ENCODE peak calls at places on chromosomes 1 and 21, in nine cellular contexts. O is body of pancreas; B is colonic mucosa; Q is heart left ventricle; E is AG04450; S is neuronal stem cell; G is ascending aorta; N is iPS DF 6.9; M is naive thymus-derived CD4-positive, alpha-beta T cell. C is an unnamed sample.

GRCh38 chr21:42750737-42751530 is 97.5 kb downstream of the PDE9A start:
- DNase-seq in O (no peak), B (no peak), Q (no peak), E (no peak), S (no peak), G (no peak), N (no peak), M (no peak), C (no peak)

GRCh38 chr1:12333036-12333785 is 103.4 kb downstream of the VPS13D start:
- DNase-seq in O (peak; percentile 82), B (no peak), Q (no peak), E (no peak), S (no peak), G (no peak), N (no peak), M (no peak), C (no peak)

GRCh38 chr1:229028987-229029550 is 241.8 kb upstream of the RAB4A start:
- DNase-seq in O (no peak), B (no peak), Q (no peak), E (no peak), S (no peak), G (no peak), N (no peak), M (no peak), C (no peak)

GRCh38 chr1:154962795-154963330 is 1.3 kb upstream of the PYGO2 start:
- DNase-seq in O (no peak), B (no peak), Q (no peak), E (no peak), S (no peak), G (no peak), N (no peak), M (no peak), C (no peak)

GRCh38 chr1:243745361-243745760 is 104.7 kb downstream of the AKT3 start:
- DNase-seq in O (no peak), B (no peak), Q (no peak), E (no peak), S (no peak), G (no peak), N (no peak), M (no peak), C (no peak)

GRCh38 chr1:11070876-11071275 is 11.1 kb upstream of the SRM start:
- DNase-seq in O (no peak), B (no peak), Q (no peak), E (no peak), S (no peak), G (no peak), N (no peak), M (no peak), C (no peak)

GRCh38 chr1:234706199-234706598 is 96.2 kb upstream of the IRF2BP2 start:
- DNase-seq in O (no peak), B (no peak), Q (no peak), E (no peak), S (no peak), G (no peak), N (no peak), M (no peak), C (no peak)

GRCh38 chr21:33198346-33199135 is 31.2 kb upstream of the IFNAR2 start:
- DNase-seq in O (peak; percentile 79), B (no peak), Q (peak; percentile 70), E (no peak), S (no peak), G (no peak), N (no peak), M (no peak), C (no peak)

GRCh38 chr1:186476306-186477040 is 15.6 kb upstream of the PDC start:
- DNase-seq in O (no peak), B (no peak), Q (no peak), E (peak; percentile 15), S (no peak), G (no peak), N (no peak), M (no peak), C (no peak)

GRCh38 chr21:43703068-43703880 is 15.7 kb upstream of the PDXK start:
- DNase-seq in O (peak; percentile 67), B (peak; percentile 68), Q (peak; percentile 43), E (no peak), S (no peak), G (no peak), N (no peak), M (no peak), C (peak; percentile 49)

GRCh38 chr1:3963554-3963953 is 63.5 kb upstream of the C1orf174 start:
- DNase-seq in O (no peak), B (no peak), Q (no peak), E (no peak), S (no peak), G (no peak), N (no peak), M (no peak), C (no peak)

GRCh38 chr1:31584869-31585735 is 8.8 kb downstream of the TINAGL1 start:
- DNase-seq in O (no peak), B (no peak), Q (no peak), E (no peak), S (no peak), G (no peak), N (no peak), M (no peak), C (no peak)

GRCh38 chr1:31581821-31582810 is 5.8 kb downstream of the TINAGL1 start:
- DNase-seq in O (no peak), B (no peak), Q (peak; percentile 54), E (no peak), S (no peak), G (no peak), N (no peak), M (no peak), C (no peak)

GRCh38 chr1:31585736-31586365 is 9.5 kb downstream of the TINAGL1 start:
- DNase-seq in O (no peak), B (no peak), Q (no peak), E (no peak), S (no peak), G (no peak), N (no peak), M (no peak), C (no peak)

GRCh38 chr1:31583082-31583994 is 7.0 kb downstream of the TINAGL1 start:
- DNase-seq in O (no peak), B (no peak), Q (peak; percentile 60), E (no peak), S (no peak), G (no peak), N (no peak), M (no peak), C (peak; percentile 45)

DNA sequence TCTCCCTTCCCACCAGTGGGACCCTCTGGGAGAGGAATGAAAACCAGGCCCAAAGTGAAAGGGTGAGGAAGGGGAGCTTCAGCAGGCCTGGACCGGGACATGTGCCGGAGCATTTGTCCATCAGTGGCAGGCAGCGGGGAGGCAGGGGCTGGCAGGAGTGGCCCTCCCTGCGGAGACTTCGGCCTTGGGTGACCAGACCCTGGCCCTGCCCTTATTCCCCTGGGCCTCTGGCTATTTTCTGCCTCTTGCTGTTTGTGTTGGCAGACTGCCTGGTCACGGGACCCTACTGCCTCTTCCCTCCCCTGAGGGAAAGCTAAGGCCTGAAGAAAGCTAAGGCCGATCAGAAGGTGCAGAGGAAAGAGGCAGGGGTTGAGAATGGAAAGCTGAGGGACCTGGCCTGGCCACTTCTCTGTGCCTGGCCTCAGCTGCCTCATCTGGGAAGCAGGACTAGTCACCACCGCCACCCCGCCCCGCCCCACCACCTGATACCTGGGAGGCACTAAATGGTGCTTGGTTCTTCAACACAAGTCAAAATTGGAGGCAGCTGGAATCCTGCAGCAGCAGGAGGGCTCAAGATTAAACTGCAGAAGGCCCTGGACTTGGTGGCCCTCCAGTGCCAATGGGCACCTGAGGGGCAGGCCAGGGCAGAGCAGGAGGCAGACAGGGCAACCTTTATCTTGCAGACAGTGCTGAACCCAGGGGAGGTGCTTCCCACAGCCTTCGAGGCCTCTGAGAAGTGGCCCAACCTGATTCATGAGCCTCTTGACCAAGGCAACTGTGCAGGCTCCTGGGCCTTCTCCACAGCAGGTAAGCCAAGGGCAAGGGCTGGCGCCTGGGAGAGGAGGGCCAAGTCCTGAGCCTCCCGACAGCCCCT is 7.9 kb downstream of the TINAGL1 start:
- DNase-seq in O (peak; percentile 88), B (peak; percentile 72), Q (peak; percentile 92), E (no peak), S (no peak), G (peak; percentile 68), N (no peak), M (no peak), C (no peak)
- H3K4me3 ChIP-seq in O (no peak overlapping the region), B (no peak overlapping the region), Q (peak overlapping the region; percentile 30), E (no peak overlapping the region), S (no peak overlapping the region), G (peak overlapping the region; percentile 37), N (no peak overlapping the region), M (no peak overlapping the region), C (no peak overlapping the region)

DNA sequence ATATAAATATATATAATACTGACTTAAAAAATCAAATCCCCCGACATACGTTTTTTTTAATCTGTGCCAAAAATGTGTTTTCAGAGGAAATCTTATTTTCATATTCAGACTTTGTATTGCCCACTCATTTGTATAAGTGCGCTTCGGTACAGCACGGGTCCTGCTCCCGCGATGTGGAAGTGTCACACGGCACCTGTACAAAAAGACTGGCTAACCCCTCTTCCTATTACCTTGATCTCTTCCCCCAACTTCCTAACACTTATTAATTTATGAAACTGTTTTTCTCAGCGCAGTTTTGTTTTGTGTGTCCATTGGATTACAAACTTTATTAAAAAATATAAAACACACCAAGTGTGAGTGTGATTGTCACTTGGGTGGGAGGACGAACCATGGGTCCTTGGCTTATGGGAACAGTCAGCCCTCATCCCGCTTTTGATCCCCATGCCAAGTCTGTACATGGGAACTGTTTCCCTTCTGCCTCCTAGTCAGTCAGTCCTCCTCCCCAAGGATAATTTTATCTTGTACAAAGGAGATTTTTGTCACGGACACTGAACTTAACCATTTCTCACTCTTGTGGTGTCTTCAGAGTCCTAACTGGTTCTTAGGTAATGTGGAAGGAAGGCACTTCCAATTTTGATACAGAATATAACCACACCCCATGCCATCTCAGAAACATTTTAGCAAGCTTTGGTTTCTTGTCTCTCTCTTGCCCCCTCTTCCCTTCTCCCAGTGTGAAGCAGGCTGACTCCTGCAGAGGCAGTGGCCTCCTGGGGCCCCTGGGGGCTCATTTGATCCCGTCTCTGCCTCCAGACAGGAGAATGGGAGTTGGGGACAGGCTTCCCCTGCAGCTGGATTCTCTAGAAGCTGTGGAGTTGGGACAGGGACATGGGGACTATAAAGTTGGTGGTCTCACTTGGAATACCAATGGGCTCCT is 35.5 kb downstream of the ZBTB17 start:
- DNase-seq in O (no peak), B (no peak), Q (no peak), E (no peak), S (no peak), G (no peak), N (no peak), M (no peak), C (no peak)
- H3K9me3 ChIP-seq in O (no peaks in the 10 kb centered on the region), B (no peaks in the 10 kb centered on the region), Q (no peaks in the 10 kb centered on the region), E (no peaks in the 10 kb centered on the region), S (no peaks in the 10 kb centered on the region), G (no peaks in the 10 kb centered on the region), N (no peaks in the 10 kb centered on the region), M (no peaks in the 10 kb centered on the region), C (no peaks in the 10 kb centered on the region)

GRCh38 chr1:60569189-60569588 is 495.6 kb upstream of the C1orf87 start:
- DNase-seq in O (no peak), B (no peak), Q (no peak), E (no peak), S (no peak), G (no peak), N (no peak), M (no peak), C (no peak)
- H3K27ac ChIP-seq in O (no peak overlapping the region), B (no peak overlapping the region), Q (no peak overlapping the region), E (no peak overlapping the region), S (no peak overlapping the region), G (no peak overlapping the region), N (no peak overlapping the region), M (no peak overlapping the region), C (no peak overlapping the region)

DNA sequence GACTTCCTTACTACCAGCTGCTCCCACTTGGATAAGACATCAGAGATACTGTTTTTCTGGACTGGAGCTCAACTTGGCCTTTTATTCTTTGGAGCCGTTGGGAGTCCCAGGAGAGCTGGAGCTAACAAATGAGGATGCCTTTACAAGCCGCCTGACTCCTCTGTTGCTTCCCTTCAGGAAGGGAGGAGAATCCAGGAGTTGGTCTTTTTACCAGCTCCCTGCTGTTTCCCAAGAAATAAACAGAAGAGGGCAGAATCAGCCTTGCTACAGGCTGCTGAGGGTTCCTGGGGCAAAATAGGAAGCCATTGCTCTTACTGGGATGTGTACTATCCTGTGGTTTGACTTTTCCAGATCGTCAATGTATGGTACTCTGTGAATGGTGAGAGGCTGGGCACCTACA is 1.5 kb downstream of the EIF3I start:
- DNase-seq in O (no peak), B (no peak), Q (no peak), E (no peak), S (no peak), G (no peak), N (no peak), M (no peak), C (no peak)
- H3K4me3 ChIP-seq in O (no peak overlapping the region), B (no peak overlapping the region), Q (peak overlapping the region; percentile 88), E (no peak overlapping the region), S (peak overlapping the region; percentile 28), G (no peak overlapping the region), N (no peak overlapping the region), M (no peak overlapping the region), C (no peak overlapping the region)

C was measured in CD8-positive, alpha-beta T cell.